ENCODE peak calls at places on chromosomes 2 and 18, in five cellular contexts. One of them, this sample, is unnamed.

GRCh38 chr2:66440692-66441091 is 5.8 kb downstream of the MEIS1 start:
- DNase-seq in T-helper 2 cell: no peak
- DNase-seq in GM23248: peak; percentile 75
- DNase-seq in NCI-H1417: no peak
- DNase-seq in SW480: no peak
- DNase-seq in this sample: peak; percentile 74

GRCh38 chr18:29383311-29384273 is 1206.7 kb upstream of the CDH2 start:
- DNase-seq in T-helper 2 cell: no peak
- DNase-seq in GM23248: no peak
- DNase-seq in NCI-H1417: no peak
- DNase-seq in SW480: no peak
- DNase-seq in this sample: no peak

GRCh38 chr2:10878268-10878915 is 33.3 kb upstream of the KCNF1 start:
- DNase-seq in T-helper 2 cell: no peak
- DNase-seq in GM23248: no peak
- DNase-seq in NCI-H1417: no peak
- DNase-seq in SW480: no peak
- DNase-seq in this sample: no peak

GRCh38 chr2:138090330-138090729 is 126.1 kb downstream of the HNMT start:
- DNase-seq in T-helper 2 cell: no peak
- DNase-seq in GM23248: peak; percentile 68
- DNase-seq in NCI-H1417: peak; percentile 70
- DNase-seq in SW480: peak; percentile 26
- DNase-seq in this sample: no peak

GRCh38 chr18:42028232-42028832 is 73.3 kb downstream of the PIK3C3 start:
- DNase-seq in T-helper 2 cell: no peak
- DNase-seq in GM23248: peak; percentile 62
- DNase-seq in NCI-H1417: peak; percentile 44
- DNase-seq in SW480: peak; percentile 1
- DNase-seq in this sample: peak; percentile 33

GRCh38 chr2:120733238-120733942 is 2.3 kb upstream of the GLI2 start:
- DNase-seq in T-helper 2 cell: no peak
- DNase-seq in GM23248: no peak
- DNase-seq in NCI-H1417: no peak
- DNase-seq in SW480: no peak
- DNase-seq in this sample: no peak

GRCh38 chr18:79309572-79310278 is 86.0 kb upstream of the NFATC1 start:
- DNase-seq in T-helper 2 cell: no peak
- DNase-seq in GM23248: peak; percentile 19
- DNase-seq in NCI-H1417: no peak
- DNase-seq in SW480: no peak
- DNase-seq in this sample: no peak

GRCh38 chr18:31325051-31325450 is 7.1 kb downstream of the DSG1 start:
- DNase-seq in T-helper 2 cell: no peak
- DNase-seq in GM23248: peak; percentile 0
- DNase-seq in NCI-H1417: no peak
- DNase-seq in SW480: no peak
- DNase-seq in this sample: no peak

GRCh38 chr2:73284296-73285161 is at the start of gene FBXO41:
- DNase-seq in T-helper 2 cell: peak; percentile 39
- DNase-seq in GM23248: peak; percentile 48
- DNase-seq in NCI-H1417: peak; percentile 87
- DNase-seq in SW480: peak; percentile 76
- DNase-seq in this sample: peak; percentile 73

GRCh38 chr2:19989681-19990415 is at the start of gene WDR35:
- DNase-seq in T-helper 2 cell: peak; percentile 78
- DNase-seq in GM23248: peak; percentile 97
- DNase-seq in NCI-H1417: peak; percentile 98
- DNase-seq in SW480: peak; percentile 94
- DNase-seq in this sample: peak; percentile 96

GRCh38 chr2:217858519-217859466 is 144.0 kb downstream of the TNS1 start:
- DNase-seq in T-helper 2 cell: no peak
- DNase-seq in GM23248: peak; percentile 98
- DNase-seq in NCI-H1417: peak; percentile 63
- DNase-seq in SW480: peak; percentile 27
- DNase-seq in this sample: peak; percentile 85

GRCh38 chr2:105857076-105857740 is 112.5 kb downstream of the NCK2 start:
- DNase-seq in T-helper 2 cell: no peak
- DNase-seq in GM23248: no peak
- DNase-seq in NCI-H1417: no peak
- DNase-seq in SW480: no peak
- DNase-seq in this sample: no peak

GRCh38 chr2:176009445-176009844 is 7.4 kb upstream of the LNPK start:
- DNase-seq in T-helper 2 cell: no peak
- DNase-seq in GM23248: no peak
- DNase-seq in NCI-H1417: no peak
- DNase-seq in SW480: no peak
- DNase-seq in this sample: no peak

GRCh38 chr2:218853766-218854165 is 5.8 kb upstream of the WNT6 start:
- DNase-seq in T-helper 2 cell: no peak
- DNase-seq in GM23248: peak; percentile 57
- DNase-seq in NCI-H1417: peak; percentile 74
- DNase-seq in SW480: peak; percentile 62
- DNase-seq in this sample: no peak

GRCh38 chr18:668263-668662 is 10.8 kb downstream of the TYMS start:
- DNase-seq in T-helper 2 cell: no peak
- DNase-seq in GM23248: no peak
- DNase-seq in NCI-H1417: no peak
- DNase-seq in SW480: no peak
- DNase-seq in this sample: no peak

GRCh38 chr2:215793747-215794595 is 219.4 kb downstream of the MREG start:
- DNase-seq in T-helper 2 cell: no peak
- DNase-seq in GM23248: peak; percentile 96
- DNase-seq in NCI-H1417: no peak
- DNase-seq in SW480: no peak
- DNase-seq in this sample: no peak

GRCh38 chr18:45166341-45167108 is 448.8 kb upstream of the SLC14A2 start:
- DNase-seq in T-helper 2 cell: no peak
- DNase-seq in GM23248: peak; percentile 97
- DNase-seq in NCI-H1417: no peak
- DNase-seq in SW480: peak; percentile 0
- DNase-seq in this sample: no peak

GRCh38 chr18:58359226-58360019 is 269.5 kb downstream of the ALPK2 start:
- DNase-seq in T-helper 2 cell: no peak
- DNase-seq in GM23248: peak; percentile 38
- DNase-seq in NCI-H1417: no peak
- DNase-seq in SW480: no peak
- DNase-seq in this sample: no peak

GRCh38 chr2:74101574-74102300 is 46.0 kb downstream of the BOLA3 start:
- DNase-seq in T-helper 2 cell: no peak
- DNase-seq in GM23248: no peak
- DNase-seq in NCI-H1417: no peak
- DNase-seq in SW480: no peak
- DNase-seq in this sample: no peak

GRCh38 chr2:224395646-224396390 is 6.1 kb downstream of the FAM124B start:
- DNase-seq in T-helper 2 cell: no peak
- DNase-seq in GM23248: peak; percentile 13
- DNase-seq in NCI-H1417: no peak
- DNase-seq in SW480: peak; percentile 47
- DNase-seq in this sample: peak; percentile 50

GRCh38 chr2:222554511-222554910 is 101.4 kb downstream of the FARSB start:
- DNase-seq in T-helper 2 cell: no peak
- DNase-seq in GM23248: no peak
- DNase-seq in NCI-H1417: no peak
- DNase-seq in SW480: no peak
- DNase-seq in this sample: no peak

GRCh38 chr2:207167129-207167923 is 1.6 kb upstream of the KLF7 start:
- DNase-seq in T-helper 2 cell: no peak
- DNase-seq in GM23248: peak; percentile 82
- DNase-seq in NCI-H1417: peak; percentile 80
- DNase-seq in SW480: no peak
- DNase-seq in this sample: peak; percentile 85

GRCh38 chr2:219706823-219707281 is 79.4 kb downstream of the SLC4A3 start:
- DNase-seq in T-helper 2 cell: no peak
- DNase-seq in GM23248: peak; percentile 31
- DNase-seq in NCI-H1417: peak; percentile 23
- DNase-seq in SW480: no peak
- DNase-seq in this sample: no peak

GRCh38 chr2:134739879-134740301 is 21.1 kb upstream of the TMEM163 start:
- DNase-seq in T-helper 2 cell: no peak
- DNase-seq in GM23248: peak; percentile 44
- DNase-seq in NCI-H1417: no peak
- DNase-seq in SW480: peak; percentile 43
- DNase-seq in this sample: no peak

GRCh38 chr18:9951022-9951859 is 37.4 kb downstream of the VAPA start:
- DNase-seq in T-helper 2 cell: no peak
- DNase-seq in GM23248: peak; percentile 78
- DNase-seq in NCI-H1417: peak; percentile 74
- DNase-seq in SW480: peak; percentile 53
- DNase-seq in this sample: peak; percentile 55

This sample was measured in retina.